ENCODE peak calls at places on chromosomes 16 and 17, in eight cellular contexts. I is right cardiac atrium; X is SK-N-MC; K is left ventricle myocardium inferior; S is DND-41; P is AG04450; Z is CD4-positive, alpha-beta T cell; F is aorta. C is an unnamed sample.

GRCh38 chr16:85555549-85556455 is 57.3 kb upstream of the GSE1 start:
- DNase-seq in F (peak; percentile 69), I (peak; percentile 80), S (peak; percentile 64), P (no peak), Z (peak; percentile 19), K (peak; percentile 54), X (no peak), C (no peak)

GRCh38 chr16:5298202-5298601 is 200.6 kb upstream of the EEF2KMT start:
- DNase-seq in P (no peak), X (no peak), Z (no peak), F (no peak), S (no peak), I (no peak), K (no peak), C (no peak)

GRCh38 chr17:74276561-74277009 is 2.6 kb downstream of the DNAI2 start:
- DNase-seq in S (no peak), K (peak; percentile 30), Z (no peak), X (no peak), P (no peak), F (no peak), I (no peak), C (no peak)

GRCh38 chr16:87747626-87748025 is 18.2 kb downstream of the KLHDC4 start:
- DNase-seq in P (no peak), Z (no peak), I (no peak), F (no peak), K (no peak), S (no peak), X (no peak), C (no peak)

GRCh38 chr17:41758601-41759000 is 24.2 kb upstream of the HAP1 start:
- DNase-seq in F (no peak), Z (no peak), P (no peak), K (no peak), S (no peak), I (no peak), X (no peak), C (no peak)

GRCh38 chr17:1060991-1061390 is 64.1 kb downstream of the TIMM22 start:
- DNase-seq in P (peak; percentile 93), S (no peak), F (peak; percentile 70), X (no peak), I (peak; percentile 69), K (no peak), Z (no peak), C (no peak)

GRCh38 chr16:80407265-80407987 is 133.4 kb upstream of the DYNLRB2 start:
- DNase-seq in I (no peak), F (no peak), X (no peak), S (no peak), P (no peak), Z (no peak), K (no peak), C (no peak)

GRCh38 chr17:19239544-19239943 is 2.4 kb downstream of the EPN2 start:
- DNase-seq in Z (no peak), S (no peak), K (no peak), I (peak; percentile 74), P (no peak), F (no peak), X (no peak), C (no peak)

GRCh38 chr16:57284952-57285263 is 436 bp upstream of the PLLP start:
- DNase-seq in Z (no peak), F (no peak), I (no peak), P (no peak), S (no peak), K (no peak), X (no peak), C (no peak)

GRCh38 chr17:48427598-48427997 is 2.4 kb downstream of the SKAP1 start:
- DNase-seq in P (no peak), X (no peak), F (no peak), K (no peak), I (no peak), S (no peak), Z (peak; percentile 40), C (no peak)

GRCh38 chr16:61042736-61043135 is 993.5 kb downstream of the CDH8 start:
- DNase-seq in I (no peak), S (no peak), X (no peak), F (no peak), P (no peak), K (no peak), Z (no peak), C (no peak)
- H3K27ac ChIP-seq in I (no peak overlapping the region), S (no peak overlapping the region), X (no peak overlapping the region), F (no peak overlapping the region), P (no peak overlapping the region), K (no peak overlapping the region), Z (no peak overlapping the region), C (no peak overlapping the region)

GRCh38 chr16:27633221-27633620 is 83.3 kb downstream of the KATNIP start:
- DNase-seq in S (no peak), Z (no peak), K (no peak), I (no peak), X (no peak), F (no peak), P (no peak), C (no peak)
- H3K27ac ChIP-seq in S (no peak overlapping the region), Z (no peak overlapping the region), K (no peak overlapping the region), I (no peak overlapping the region), X (no peak overlapping the region), F (no peak overlapping the region), P (no peak overlapping the region), C (no peak overlapping the region)

GRCh38 chr17:45106101-45106500 is 26.2 kb downstream of the PLCD3 start:
- DNase-seq in X (no peak), Z (no peak), K (no peak), S (no peak), F (no peak), I (no peak), P (no peak), C (no peak)
- H3K27ac ChIP-seq in X (no peak overlapping the region), Z (no peak overlapping the region), K (peak overlapping the region; percentile 95), S (no peak overlapping the region), F (no peak overlapping the region), I (no peak overlapping the region), P (no peak overlapping the region), C (no peak overlapping the region)

GRCh38 chr17:5352681-5353289 is 66.7 kb downstream of the NUP88 start:
- DNase-seq in S (no peak), F (no peak), P (no peak), X (no peak), I (no peak), Z (no peak), K (no peak), C (no peak)

GRCh38 chr17:5354886-5355415 is 64.5 kb downstream of the NUP88 start:
- DNase-seq in X (no peak), Z (no peak), P (no peak), K (no peak), F (no peak), S (no peak), I (no peak), C (no peak)

GRCh38 chr17:5355416-5356129 is 63.9 kb downstream of the NUP88 start:
- DNase-seq in F (no peak), X (no peak), I (no peak), P (no peak), K (no peak), Z (no peak), S (no peak), C (no peak)

DNA sequence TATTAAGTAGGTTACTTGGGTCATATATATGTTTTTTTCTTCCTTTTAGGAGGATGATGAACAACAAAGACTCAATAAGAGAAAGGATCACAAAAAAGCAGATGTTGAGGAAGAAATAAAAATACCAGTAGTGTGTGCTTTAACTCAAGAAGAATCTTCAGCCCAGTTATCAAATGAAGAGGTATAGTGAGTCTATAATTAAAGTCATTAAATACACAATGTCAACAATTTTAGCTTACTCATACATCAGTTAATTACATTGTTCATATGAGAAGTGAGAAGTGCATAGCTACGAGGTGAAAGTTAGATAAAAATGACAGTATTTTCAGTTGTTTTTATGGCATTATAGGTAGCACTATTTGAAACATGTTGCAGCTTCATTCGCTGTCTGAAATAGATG is 65.2 kb downstream of the NUP88 start:
- DNase-seq in P (no peak), I (no peak), F (no peak), K (no peak), S (no peak), Z (no peak), X (no peak), C (no peak)
- H3K27ac ChIP-seq in P (no peak overlapping the region), I (no peak overlapping the region), F (no peak overlapping the region), K (peak overlapping the region; percentile 68), S (no peak overlapping the region), Z (no peak overlapping the region), X (no peak overlapping the region), C (no peak overlapping the region)

DNA sequence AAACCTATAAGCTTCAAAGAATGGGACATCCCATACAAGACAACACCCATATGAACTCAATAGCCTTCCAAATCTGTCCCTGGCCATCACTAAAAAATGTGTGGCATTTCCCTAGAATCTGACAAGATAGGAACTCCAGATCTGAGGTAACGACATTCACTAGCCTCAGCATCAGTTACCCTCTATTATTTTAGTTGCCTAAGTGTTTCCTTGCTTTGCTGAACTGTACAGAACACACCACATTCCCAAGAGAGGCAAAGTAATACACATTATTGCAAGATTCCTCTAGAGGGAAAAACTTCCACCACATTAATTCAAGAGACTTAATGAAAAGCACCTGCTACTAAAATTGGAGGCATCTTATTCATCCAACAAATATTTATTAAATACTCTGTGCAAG is 5.0 kb downstream of the LSM12 start:
- DNase-seq in K (no peak), X (no peak), Z (no peak), S (no peak), I (no peak), F (no peak), P (no peak), C (no peak)
- H3K27ac ChIP-seq in K (no peak overlapping the region), X (peak overlapping the region; percentile 0), Z (no peak overlapping the region), S (no peak overlapping the region), I (no peak overlapping the region), F (no peak overlapping the region), P (no peak overlapping the region), C (no peak overlapping the region)

GRCh38 chr16:67312450-67313118 is 14.0 kb downstream of the KCTD19 start:
- DNase-seq in Z (no peak), X (no peak), F (no peak), K (no peak), P (no peak), I (no peak), S (no peak), C (no peak)
- H3K27ac ChIP-seq in Z (no peak overlapping the region), X (no peak overlapping the region), F (no peak overlapping the region), K (no peak overlapping the region), P (peak overlapping the region; percentile 97), I (no peak overlapping the region), S (no peak overlapping the region), C (no peak overlapping the region)

GRCh38 chr16:15652293-15653001 is 2.4 kb downstream of the NDE1 start:
- DNase-seq in X (no peak), I (no peak), F (no peak), Z (no peak), K (no peak), P (no peak), S (no peak), C (no peak)
- H3K27ac ChIP-seq in X (no peak overlapping the region), I (no peak overlapping the region), F (no peak overlapping the region), Z (no peak overlapping the region), K (peak overlapping the region; percentile 53), P (peak overlapping the region; percentile 12), S (peak overlapping the region; percentile 35), C (peak overlapping the region; percentile 37)

C was measured in substantia nigra.